ENCODE peak calls at places on chromosomes 7 and 10, in seven cellular contexts. One of them, this sample, is unnamed.

GRCh38 chr10:46528171-46528671 is 28.2 kb downstream of the GPRIN2 start:
- DNase-seq in pancreas: no peak
- DNase-seq in transverse colon: peak
- DNase-seq in fibroblast of the aortic adventitia: no peak
- DNase-seq in A549: no peak
- DNase-seq in bronchial epithelial cell: no peak
- DNase-seq in astrocyte: no peak
- DNase-seq in this sample: no peak

GRCh38 chr10:61836888-61837747 is 64.4 kb upstream of the ARID5B start:
- DNase-seq in pancreas: no peak
- DNase-seq in transverse colon: no peak
- DNase-seq in fibroblast of the aortic adventitia: peak
- DNase-seq in A549: peak
- DNase-seq in bronchial epithelial cell: peak
- DNase-seq in astrocyte: peak
- DNase-seq in this sample: no peak

GRCh38 chr7:152924238-152924637 is 164.7 kb downstream of the ACTR3B start:
- DNase-seq in pancreas: no peak
- DNase-seq in transverse colon: no peak
- DNase-seq in fibroblast of the aortic adventitia: no peak
- DNase-seq in A549: no peak
- DNase-seq in bronchial epithelial cell: no peak
- DNase-seq in astrocyte: no peak
- DNase-seq in this sample: no peak

GRCh38 chr10:126867567-126868365 is 37.5 kb upstream of the DOCK1 start:
- DNase-seq in pancreas: no peak
- DNase-seq in transverse colon: no peak
- DNase-seq in fibroblast of the aortic adventitia: peak
- DNase-seq in A549: no peak
- DNase-seq in bronchial epithelial cell: no peak
- DNase-seq in astrocyte: peak
- DNase-seq in this sample: no peak

GRCh38 chr7:134602921-134603394 is 43.7 kb upstream of the BPGM start:
- DNase-seq in pancreas: no peak
- DNase-seq in transverse colon: no peak
- DNase-seq in fibroblast of the aortic adventitia: no peak
- DNase-seq in A549: no peak
- DNase-seq in bronchial epithelial cell: peak
- DNase-seq in astrocyte: peak
- DNase-seq in this sample: peak

GRCh38 chr7:47308808-47309207 is 273.1 kb downstream of the TNS3 start:
- DNase-seq in pancreas: no peak
- DNase-seq in transverse colon: no peak
- DNase-seq in fibroblast of the aortic adventitia: no peak
- DNase-seq in A549: no peak
- DNase-seq in bronchial epithelial cell: no peak
- DNase-seq in astrocyte: no peak
- DNase-seq in this sample: no peak

GRCh38 chr10:100345570-100346330 is 1.3 kb upstream of the SCD start:
- DNase-seq in pancreas: no peak
- DNase-seq in transverse colon: no peak
- DNase-seq in fibroblast of the aortic adventitia: peak
- DNase-seq in A549: no peak
- DNase-seq in bronchial epithelial cell: peak
- DNase-seq in astrocyte: peak
- DNase-seq in this sample: no peak

GRCh38 chr7:149686001-149686400 is 87.4 kb downstream of the ZNF467 start:
- DNase-seq in pancreas: no peak
- DNase-seq in transverse colon: no peak
- DNase-seq in fibroblast of the aortic adventitia: peak
- DNase-seq in A549: no peak
- DNase-seq in bronchial epithelial cell: no peak
- DNase-seq in astrocyte: peak
- DNase-seq in this sample: no peak

GRCh38 chr10:60943372-60944158 is 420 bp downstream of the RHOBTB1 start:
- DNase-seq in pancreas: peak
- DNase-seq in transverse colon: peak
- DNase-seq in fibroblast of the aortic adventitia: peak
- DNase-seq in A549: peak
- DNase-seq in bronchial epithelial cell: peak
- DNase-seq in astrocyte: peak
- DNase-seq in this sample: peak

GRCh38 chr10:110967009-110967630 is 47.7 kb downstream of the SHOC2 start:
- DNase-seq in pancreas: no peak
- DNase-seq in transverse colon: no peak
- DNase-seq in fibroblast of the aortic adventitia: no peak
- DNase-seq in A549: no peak
- DNase-seq in bronchial epithelial cell: no peak
- DNase-seq in astrocyte: no peak
- DNase-seq in this sample: no peak

GRCh38 chr7:31327071-31327470 is 13.5 kb downstream of the NEUROD6 start:
- DNase-seq in pancreas: no peak
- DNase-seq in transverse colon: no peak
- DNase-seq in fibroblast of the aortic adventitia: peak
- DNase-seq in A549: no peak
- DNase-seq in bronchial epithelial cell: peak
- DNase-seq in astrocyte: peak
- DNase-seq in this sample: no peak

GRCh38 chr7:99625321-99625720 is 8.6 kb downstream of the ZSCAN25 start:
- DNase-seq in pancreas: no peak
- DNase-seq in transverse colon: no peak
- DNase-seq in fibroblast of the aortic adventitia: no peak
- DNase-seq in A549: no peak
- DNase-seq in bronchial epithelial cell: no peak
- DNase-seq in astrocyte: no peak
- DNase-seq in this sample: no peak

GRCh38 chr7:34298492-34298891 is 359.5 kb upstream of the NPSR1 start:
- DNase-seq in pancreas: no peak
- DNase-seq in transverse colon: no peak
- DNase-seq in fibroblast of the aortic adventitia: peak
- DNase-seq in A549: no peak
- DNase-seq in bronchial epithelial cell: no peak
- DNase-seq in astrocyte: peak
- DNase-seq in this sample: no peak

GRCh38 chr7:42237891-42238531 is 1.0 kb upstream of the GLI3 start:
- DNase-seq in pancreas: no peak
- DNase-seq in transverse colon: peak
- DNase-seq in fibroblast of the aortic adventitia: peak
- DNase-seq in A549: no peak
- DNase-seq in bronchial epithelial cell: no peak
- DNase-seq in astrocyte: peak
- DNase-seq in this sample: peak

GRCh38 chr10:48399056-48399541 is 92.6 kb downstream of the MAPK8 start:
- DNase-seq in pancreas: no peak
- DNase-seq in transverse colon: no peak
- DNase-seq in fibroblast of the aortic adventitia: no peak
- DNase-seq in A549: no peak
- DNase-seq in bronchial epithelial cell: no peak
- DNase-seq in astrocyte: peak
- DNase-seq in this sample: no peak

GRCh38 chr7:52764502-52765169 is 270.8 kb upstream of the POM121L12 start:
- DNase-seq in pancreas: no peak
- DNase-seq in transverse colon: no peak
- DNase-seq in fibroblast of the aortic adventitia: no peak
- DNase-seq in A549: no peak
- DNase-seq in bronchial epithelial cell: peak
- DNase-seq in astrocyte: peak
- DNase-seq in this sample: no peak

GRCh38 chr10:31739759-31740158 is 188.9 kb downstream of the ARHGAP12 start:
- DNase-seq in pancreas: no peak
- DNase-seq in transverse colon: no peak
- DNase-seq in fibroblast of the aortic adventitia: peak
- DNase-seq in A549: no peak
- DNase-seq in bronchial epithelial cell: no peak
- DNase-seq in astrocyte: peak
- DNase-seq in this sample: peak

GRCh38 chr7:80858141-80858903 is 60.5 kb downstream of the SEMA3C start:
- DNase-seq in pancreas: no peak
- DNase-seq in transverse colon: no peak
- DNase-seq in fibroblast of the aortic adventitia: no peak
- DNase-seq in A549: no peak
- DNase-seq in bronchial epithelial cell: peak
- DNase-seq in astrocyte: peak
- DNase-seq in this sample: no peak

GRCh38 chr7:18177815-18178660 is 150.4 kb upstream of the PRPS1L1 start:
- DNase-seq in pancreas: no peak
- DNase-seq in transverse colon: no peak
- DNase-seq in fibroblast of the aortic adventitia: peak
- DNase-seq in A549: no peak
- DNase-seq in bronchial epithelial cell: peak
- DNase-seq in astrocyte: peak
- DNase-seq in this sample: peak

GRCh38 chr10:119654540-119654939 is 3.4 kb downstream of the BAG3 start:
- DNase-seq in pancreas: peak
- DNase-seq in transverse colon: peak
- DNase-seq in fibroblast of the aortic adventitia: peak
- DNase-seq in A549: peak
- DNase-seq in bronchial epithelial cell: peak
- DNase-seq in astrocyte: no peak
- DNase-seq in this sample: no peak

GRCh38 chr7:102273749-102274712 is 12.6 kb upstream of the SH2B2 start:
- DNase-seq in pancreas: no peak
- DNase-seq in transverse colon: peak
- DNase-seq in fibroblast of the aortic adventitia: peak
- DNase-seq in A549: peak
- DNase-seq in bronchial epithelial cell: peak
- DNase-seq in astrocyte: peak
- DNase-seq in this sample: peak

GRCh38 chr7:94350729-94351128 is 44.0 kb upstream of the COL1A2 start:
- DNase-seq in pancreas: no peak
- DNase-seq in transverse colon: no peak
- DNase-seq in fibroblast of the aortic adventitia: no peak
- DNase-seq in A549: no peak
- DNase-seq in bronchial epithelial cell: no peak
- DNase-seq in astrocyte: no peak
- DNase-seq in this sample: no peak

GRCh38 chr7:91657386-91658120 is 222.9 kb downstream of the MTERF1 start:
- DNase-seq in pancreas: no peak
- DNase-seq in transverse colon: no peak
- DNase-seq in fibroblast of the aortic adventitia: peak
- DNase-seq in A549: no peak
- DNase-seq in bronchial epithelial cell: peak
- DNase-seq in astrocyte: peak
- DNase-seq in this sample: no peak

GRCh38 chr10:131881104-131881880 is 19.5 kb upstream of the PPP2R2D start:
- DNase-seq in pancreas: no peak
- DNase-seq in transverse colon: no peak
- DNase-seq in fibroblast of the aortic adventitia: no peak
- DNase-seq in A549: no peak
- DNase-seq in bronchial epithelial cell: no peak
- DNase-seq in astrocyte: no peak
- DNase-seq in this sample: no peak

GRCh38 chr10:57992321-57993077 is 275.2 kb downstream of the IPMK start:
- DNase-seq in pancreas: no peak
- DNase-seq in transverse colon: no peak
- DNase-seq in fibroblast of the aortic adventitia: peak
- DNase-seq in A549: no peak
- DNase-seq in bronchial epithelial cell: peak
- DNase-seq in astrocyte: peak
- DNase-seq in this sample: no peak

GRCh38 chr10:75660833-75661232 is 229.4 kb downstream of the LRMDA start:
- DNase-seq in pancreas: no peak
- DNase-seq in transverse colon: no peak
- DNase-seq in fibroblast of the aortic adventitia: no peak
- DNase-seq in A549: no peak
- DNase-seq in bronchial epithelial cell: no peak
- DNase-seq in astrocyte: peak
- DNase-seq in this sample: no peak
- H3K4me3 ChIP-seq in pancreas: no peak
- H3K4me3 ChIP-seq in transverse colon: no peak
- H3K4me3 ChIP-seq in fibroblast of the aortic adventitia: no peak
- H3K4me3 ChIP-seq in A549: no peak
- H3K4me3 ChIP-seq in bronchial epithelial cell: no peak
- H3K4me3 ChIP-seq in astrocyte: no peak
- H3K4me3 ChIP-seq in this sample: no peak

DNA sequence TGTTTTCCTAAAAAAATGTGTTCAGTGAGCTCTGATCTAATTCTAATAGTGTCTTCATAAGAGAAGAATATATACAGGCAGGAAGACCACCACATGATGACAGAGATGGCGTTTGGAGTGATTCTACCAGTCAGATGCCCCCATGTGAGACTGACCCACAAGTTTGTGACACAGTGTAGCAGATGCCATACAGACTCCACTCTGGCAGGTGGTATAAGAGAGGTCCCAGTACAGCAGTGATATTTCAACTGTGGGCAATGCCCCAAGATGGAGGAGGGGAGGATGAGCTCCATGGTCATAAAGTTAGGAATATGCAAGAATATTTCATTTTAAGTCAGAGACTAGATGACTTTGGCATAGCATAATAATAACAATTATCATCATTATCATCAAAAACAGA is 1022.6 kb downstream of the KCNMA1 start:
- DNase-seq in pancreas: no peak
- DNase-seq in transverse colon: no peak
- DNase-seq in fibroblast of the aortic adventitia: no peak
- DNase-seq in A549: no peak
- DNase-seq in bronchial epithelial cell: no peak
- DNase-seq in astrocyte: no peak
- DNase-seq in this sample: no peak
- H3K4me3 ChIP-seq in pancreas: no peak
- H3K4me3 ChIP-seq in transverse colon: no peak
- H3K4me3 ChIP-seq in fibroblast of the aortic adventitia: no peak
- H3K4me3 ChIP-seq in A549: no peak
- H3K4me3 ChIP-seq in bronchial epithelial cell: no peak
- H3K4me3 ChIP-seq in astrocyte: no peak
- H3K4me3 ChIP-seq in this sample: no peak

GRCh38 chr7:4661871-4662270 is 20.2 kb upstream of the FOXK1 start:
- DNase-seq in pancreas: no peak
- DNase-seq in transverse colon: no peak
- DNase-seq in fibroblast of the aortic adventitia: peak
- DNase-seq in A549: no peak
- DNase-seq in bronchial epithelial cell: no peak
- DNase-seq in astrocyte: no peak
- DNase-seq in this sample: no peak
- H3K4me3 ChIP-seq in pancreas: no peak
- H3K4me3 ChIP-seq in transverse colon: no peak
- H3K4me3 ChIP-seq in fibroblast of the aortic adventitia: peak
- H3K4me3 ChIP-seq in A549: no peak
- H3K4me3 ChIP-seq in bronchial epithelial cell: no peak
- H3K4me3 ChIP-seq in astrocyte: no peak
- H3K4me3 ChIP-seq in this sample: no peak

GRCh38 chr7:158702944-158703343 is 1.7 kb downstream of the NCAPG2 start:
- DNase-seq in pancreas: no peak
- DNase-seq in transverse colon: no peak
- DNase-seq in fibroblast of the aortic adventitia: no peak
- DNase-seq in A549: no peak
- DNase-seq in bronchial epithelial cell: no peak
- DNase-seq in astrocyte: no peak
- DNase-seq in this sample: no peak

GRCh38 chr7:158704524-158705233 is at the start of gene NCAPG2:
- DNase-seq in pancreas: peak
- DNase-seq in transverse colon: peak
- DNase-seq in fibroblast of the aortic adventitia: peak
- DNase-seq in A549: peak
- DNase-seq in bronchial epithelial cell: peak
- DNase-seq in astrocyte: peak
- DNase-seq in this sample: peak

GRCh38 chr7:158699341-158699740 is 5.3 kb downstream of the NCAPG2 start:
- DNase-seq in pancreas: no peak
- DNase-seq in transverse colon: no peak
- DNase-seq in fibroblast of the aortic adventitia: no peak
- DNase-seq in A549: no peak
- DNase-seq in bronchial epithelial cell: no peak
- DNase-seq in astrocyte: no peak
- DNase-seq in this sample: no peak

GRCh38 chr7:158700008-158700407 is 4.6 kb downstream of the NCAPG2 start:
- DNase-seq in pancreas: no peak
- DNase-seq in transverse colon: no peak
- DNase-seq in fibroblast of the aortic adventitia: no peak
- DNase-seq in A549: no peak
- DNase-seq in bronchial epithelial cell: no peak
- DNase-seq in astrocyte: no peak
- DNase-seq in this sample: no peak

GRCh38 chr7:158702196-158702595 is 2.4 kb downstream of the NCAPG2 start:
- DNase-seq in pancreas: no peak
- DNase-seq in transverse colon: no peak
- DNase-seq in fibroblast of the aortic adventitia: no peak
- DNase-seq in A549: no peak
- DNase-seq in bronchial epithelial cell: no peak
- DNase-seq in astrocyte: no peak
- DNase-seq in this sample: no peak
- H3K4me3 ChIP-seq in pancreas: no peak
- H3K4me3 ChIP-seq in transverse colon: no peak
- H3K4me3 ChIP-seq in fibroblast of the aortic adventitia: no peak
- H3K4me3 ChIP-seq in A549: no peak
- H3K4me3 ChIP-seq in bronchial epithelial cell: no peak
- H3K4me3 ChIP-seq in astrocyte: peak
- H3K4me3 ChIP-seq in this sample: no peak

This sample was measured in SJCRH30.